ENCODE peak calls at places on chromosomes 16 and 17, in six cellular contexts. One of them, this sample, is unnamed.

GRCh38 chr16:55393976-55394375 is 70.0 kb downstream of the IRX6 start:
- DNase-seq in PC-9: no peak
- DNase-seq in adrenal gland: no peak
- DNase-seq in right lobe of liver: no peak
- DNase-seq in fibroblast of the aortic adventitia: no peak
- DNase-seq in GM20000: no peak
- DNase-seq in this sample: no peak

GRCh38 chr16:89546781-89547180 is 13.7 kb upstream of the RPL13 start:
- DNase-seq in GM20000: no peak
- DNase-seq in fibroblast of the aortic adventitia: no peak
- DNase-seq in right lobe of liver: no peak
- DNase-seq in PC-9: no peak
- DNase-seq in adrenal gland: no peak
- DNase-seq in this sample: no peak

GRCh38 chr17:76627510-76627909 is 16.0 kb downstream of the ST6GALNAC1 start:
- DNase-seq in PC-9: no peak
- DNase-seq in right lobe of liver: no peak
- DNase-seq in adrenal gland: no peak
- DNase-seq in fibroblast of the aortic adventitia: no peak
- DNase-seq in GM20000: no peak
- DNase-seq in this sample: no peak

GRCh38 chr16:58127033-58127556 is 2.1 kb downstream of the CFAP20 start:
- DNase-seq in GM20000: no peak
- DNase-seq in right lobe of liver: no peak
- DNase-seq in fibroblast of the aortic adventitia: peak
- DNase-seq in adrenal gland: no peak
- DNase-seq in PC-9: no peak
- DNase-seq in this sample: peak

GRCh38 chr16:75948441-75948840 is 222.2 kb upstream of the CPHXL start:
- DNase-seq in right lobe of liver: no peak
- DNase-seq in fibroblast of the aortic adventitia: no peak
- DNase-seq in GM20000: no peak
- DNase-seq in PC-9: no peak
- DNase-seq in adrenal gland: no peak
- DNase-seq in this sample: no peak

GRCh38 chr16:61295311-61295710 is 740.9 kb downstream of the CDH8 start:
- DNase-seq in right lobe of liver: no peak
- DNase-seq in GM20000: no peak
- DNase-seq in adrenal gland: no peak
- DNase-seq in fibroblast of the aortic adventitia: no peak
- DNase-seq in PC-9: no peak
- DNase-seq in this sample: no peak

GRCh38 chr16:70460737-70461261 is 6.4 kb downstream of the FCSK start:
- DNase-seq in fibroblast of the aortic adventitia: no peak
- DNase-seq in adrenal gland: no peak
- DNase-seq in right lobe of liver: no peak
- DNase-seq in PC-9: no peak
- DNase-seq in GM20000: no peak
- DNase-seq in this sample: no peak

GRCh38 chr16:53078247-53078646 is 23.5 kb downstream of the CHD9 start:
- DNase-seq in GM20000: no peak
- DNase-seq in fibroblast of the aortic adventitia: no peak
- DNase-seq in PC-9: no peak
- DNase-seq in right lobe of liver: no peak
- DNase-seq in adrenal gland: no peak
- DNase-seq in this sample: no peak

GRCh38 chr17:18176152-18176551 is 7.5 kb upstream of the ALKBH5 start:
- DNase-seq in GM20000: no peak
- DNase-seq in right lobe of liver: no peak
- DNase-seq in fibroblast of the aortic adventitia: no peak
- DNase-seq in PC-9: no peak
- DNase-seq in adrenal gland: no peak
- DNase-seq in this sample: peak

GRCh38 chr17:29619251-29619650 is 3.5 kb downstream of the CORO6 start:
- DNase-seq in PC-9: no peak
- DNase-seq in fibroblast of the aortic adventitia: peak
- DNase-seq in adrenal gland: no peak
- DNase-seq in GM20000: no peak
- DNase-seq in right lobe of liver: no peak
- DNase-seq in this sample: peak

DNA sequence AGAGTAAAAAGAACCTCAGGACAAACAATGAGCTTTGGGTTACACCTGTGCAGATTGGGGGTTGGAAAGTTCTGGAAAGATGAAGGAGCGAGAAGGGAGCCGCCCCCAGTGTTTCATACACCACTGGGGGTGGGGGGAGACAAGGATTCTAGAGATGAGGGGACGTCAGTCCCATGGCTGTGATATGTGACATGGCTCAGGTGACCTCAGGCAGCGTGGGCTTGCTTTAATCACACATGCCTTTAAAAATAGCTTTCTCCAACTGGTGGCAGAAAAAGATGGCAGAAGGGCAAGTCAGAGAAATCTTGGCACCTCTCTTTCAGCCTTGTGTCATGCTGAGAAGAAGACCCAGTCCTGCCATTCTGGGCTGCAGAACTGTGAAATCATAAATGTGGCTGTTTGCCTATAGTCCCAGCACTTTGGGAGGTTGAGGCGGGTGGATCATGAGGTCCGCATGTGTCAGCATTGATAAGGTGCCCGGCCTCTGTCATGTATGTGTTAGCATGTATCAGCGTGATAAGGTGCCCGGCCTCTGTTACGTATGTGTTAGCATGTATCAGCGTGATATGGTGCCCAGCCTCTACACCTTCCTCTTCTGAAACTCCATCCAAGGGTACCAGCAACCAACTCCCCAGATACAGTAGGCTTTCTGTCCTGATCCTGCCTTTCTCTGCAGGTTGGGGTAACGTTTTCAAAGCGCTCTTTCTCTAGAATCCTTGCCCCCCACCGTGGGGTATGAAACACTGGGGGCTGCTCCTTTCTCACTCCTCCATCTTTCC is 25.0 kb downstream of the WIPI1 start:
- DNase-seq in right lobe of liver: no peak
- DNase-seq in adrenal gland: no peak
- DNase-seq in PC-9: no peak
- DNase-seq in GM20000: no peak
- DNase-seq in fibroblast of the aortic adventitia: no peak
- DNase-seq in this sample: no peak
- TF ChIP-seq CTCF in right lobe of liver: no peak
- TF ChIP-seq CTCF in adrenal gland: no peak
- TF ChIP-seq CTCF in PC-9: no peak
- TF ChIP-seq CTCF in GM20000: no peak
- TF ChIP-seq CTCF in fibroblast of the aortic adventitia: no peak
- TF ChIP-seq CTCF in this sample: no peak

DNA sequence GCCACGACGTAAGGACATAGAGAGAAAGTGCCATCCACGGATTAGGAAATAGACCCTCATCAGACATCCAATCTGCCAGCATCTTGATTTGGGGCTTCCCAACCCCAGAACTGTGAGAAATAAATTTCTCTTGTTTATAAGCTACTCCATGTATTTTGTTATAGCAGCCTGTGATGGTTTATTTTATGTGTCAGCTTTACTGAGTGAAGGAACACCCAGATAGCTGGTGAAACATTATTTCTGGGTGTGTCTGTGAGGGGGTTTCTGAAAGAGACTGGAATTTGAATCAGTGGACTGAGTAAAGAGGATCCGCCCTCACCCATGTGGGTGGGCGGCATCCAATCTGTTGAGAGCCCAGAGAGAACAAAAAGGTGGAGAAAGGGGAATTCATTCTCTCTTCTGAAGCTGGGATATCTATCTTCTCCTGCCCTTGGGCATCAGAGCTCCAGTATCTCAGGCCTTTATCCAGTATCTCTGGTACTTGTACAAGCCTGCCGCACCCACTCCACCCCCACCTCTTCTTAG is 131.5 kb upstream of the ANKFN1 start:
- DNase-seq in fibroblast of the aortic adventitia: no peak
- DNase-seq in right lobe of liver: no peak
- DNase-seq in GM20000: no peak
- DNase-seq in adrenal gland: no peak
- DNase-seq in PC-9: no peak
- DNase-seq in this sample: no peak
- TF ChIP-seq CTCF in fibroblast of the aortic adventitia: no peak
- TF ChIP-seq CTCF in right lobe of liver: no peak
- TF ChIP-seq CTCF in GM20000: no peak
- TF ChIP-seq CTCF in adrenal gland: no peak
- TF ChIP-seq CTCF in PC-9: no peak
- TF ChIP-seq CTCF in this sample: no peak

GRCh38 chr16:1766701-1767100 is 4.6 kb downstream of the NME3 start:
- DNase-seq in right lobe of liver: no peak
- DNase-seq in GM20000: no peak
- DNase-seq in fibroblast of the aortic adventitia: no peak
- DNase-seq in adrenal gland: no peak
- DNase-seq in PC-9: no peak
- DNase-seq in this sample: no peak
- TF ChIP-seq CTCF in right lobe of liver: no peak
- TF ChIP-seq CTCF in GM20000: no peak
- TF ChIP-seq CTCF in fibroblast of the aortic adventitia: no peak
- TF ChIP-seq CTCF in adrenal gland: no peak
- TF ChIP-seq CTCF in PC-9: no peak
- TF ChIP-seq CTCF in this sample: no peak

DNA sequence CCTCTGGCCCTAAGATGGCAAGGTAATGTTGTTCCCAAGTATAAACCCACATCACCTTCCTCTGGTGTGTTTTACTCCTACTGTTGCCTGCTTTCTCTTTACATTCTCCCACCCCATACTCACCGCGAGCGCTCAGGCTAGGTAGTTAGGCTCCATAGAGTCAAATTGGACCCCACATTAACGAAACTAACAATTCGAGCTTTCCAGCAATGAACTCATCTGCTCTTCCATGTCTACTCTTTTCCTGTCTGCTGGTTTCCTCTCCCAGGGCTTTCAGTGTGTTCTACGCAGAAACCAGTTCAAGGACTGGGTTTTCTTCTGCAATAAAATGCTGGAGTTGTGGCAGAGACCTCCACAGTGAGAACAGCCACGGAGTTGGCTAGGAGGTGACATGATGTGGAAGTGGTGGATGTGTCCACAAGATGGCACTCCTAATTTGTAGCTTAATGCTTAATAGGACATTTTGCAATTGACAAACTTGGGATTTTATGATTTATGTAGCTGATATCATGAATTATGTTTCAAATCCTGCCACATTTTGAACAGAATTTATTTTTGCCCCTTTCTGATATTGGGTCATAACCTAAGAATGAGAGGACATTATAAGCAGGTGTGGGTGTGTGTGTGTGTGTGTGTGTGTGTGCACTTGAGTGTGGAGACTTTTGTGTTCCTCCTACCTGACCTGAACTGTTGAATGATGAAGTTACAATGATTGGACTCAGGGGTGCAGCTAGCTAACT is 2.2 kb upstream of the UQCRC2 start:
- DNase-seq in fibroblast of the aortic adventitia: peak
- DNase-seq in PC-9: peak
- DNase-seq in adrenal gland: no peak
- DNase-seq in GM20000: peak
- DNase-seq in right lobe of liver: no peak
- DNase-seq in this sample: peak
- TF ChIP-seq CTCF in fibroblast of the aortic adventitia: peak
- TF ChIP-seq CTCF in PC-9: peak
- TF ChIP-seq CTCF in adrenal gland: peak
- TF ChIP-seq CTCF in GM20000: peak
- TF ChIP-seq CTCF in right lobe of liver: peak
- TF ChIP-seq CTCF in this sample: peak

DNA sequence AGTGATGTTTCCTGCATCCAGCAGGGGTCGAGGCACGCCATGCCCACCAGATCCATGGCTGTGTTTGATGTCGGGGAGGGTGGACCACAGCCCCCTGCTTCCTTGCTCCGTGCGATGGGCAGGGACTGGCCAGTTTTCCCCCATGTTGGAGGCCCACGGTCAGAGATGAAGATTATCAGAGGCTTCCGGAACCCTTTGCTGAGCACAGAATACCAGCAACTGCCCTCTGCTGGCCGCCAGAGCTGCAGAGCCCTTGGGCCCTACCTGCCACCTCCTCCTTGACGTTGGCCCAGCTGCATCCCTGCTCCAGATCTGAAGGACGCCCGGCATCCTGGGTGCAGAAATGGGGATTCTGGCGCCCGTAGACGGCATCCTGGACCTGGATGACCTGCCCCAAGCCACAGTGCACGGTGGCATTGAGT is 23.7 kb upstream of the BCO1 start:
- DNase-seq in right lobe of liver: peak
- DNase-seq in PC-9: peak
- DNase-seq in fibroblast of the aortic adventitia: peak
- DNase-seq in GM20000: no peak
- DNase-seq in adrenal gland: no peak
- DNase-seq in this sample: no peak
- TF ChIP-seq CTCF in right lobe of liver: peak
- TF ChIP-seq CTCF in PC-9: peak
- TF ChIP-seq CTCF in fibroblast of the aortic adventitia: peak
- TF ChIP-seq CTCF in GM20000: peak
- TF ChIP-seq CTCF in adrenal gland: no peak
- TF ChIP-seq CTCF in this sample: peak

DNA sequence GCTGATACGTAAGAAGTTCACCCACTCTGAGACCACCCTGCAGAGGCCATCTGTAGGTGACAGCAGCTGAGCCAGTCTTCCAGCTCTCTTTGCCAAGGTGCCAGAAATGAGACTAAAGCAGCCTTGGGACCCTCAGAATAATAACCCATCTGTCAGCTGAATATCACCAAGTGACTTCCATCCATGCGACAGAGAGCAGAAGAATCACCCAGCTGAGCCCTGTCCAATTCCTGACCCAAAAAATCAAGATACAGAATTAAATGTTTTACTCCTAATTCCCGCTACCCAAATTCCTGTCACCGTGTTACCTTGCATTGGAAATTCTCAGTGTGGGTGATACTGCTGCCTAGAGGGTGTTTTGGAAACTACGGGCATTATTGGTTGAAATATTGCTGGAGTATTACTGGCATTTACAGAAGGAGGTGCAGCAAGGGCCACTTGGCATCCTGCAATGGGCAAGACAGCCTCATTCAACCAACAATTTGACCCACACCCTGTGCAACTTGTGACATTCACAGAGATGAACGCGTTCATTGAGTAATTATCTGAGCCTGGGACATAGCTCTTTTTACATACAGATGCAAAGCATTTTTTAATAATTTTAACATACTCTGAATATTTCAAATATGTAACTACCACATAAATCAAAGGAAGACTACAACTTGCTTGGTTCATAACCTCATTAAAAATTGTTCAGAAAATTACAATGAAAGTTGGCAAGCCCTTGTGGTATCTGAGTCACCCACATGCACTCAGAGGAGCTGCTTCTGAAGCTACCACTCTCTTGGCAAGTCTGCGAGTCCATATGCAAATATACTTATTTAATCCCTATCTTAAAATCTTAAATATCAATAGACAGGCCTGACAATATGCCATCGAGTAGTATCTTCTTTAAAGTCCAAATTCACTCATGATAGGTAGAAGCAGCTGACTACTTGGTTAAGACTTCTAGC is 126.6 kb downstream of the C16orf95 start:
- DNase-seq in adrenal gland: no peak
- DNase-seq in GM20000: no peak
- DNase-seq in right lobe of liver: no peak
- DNase-seq in fibroblast of the aortic adventitia: peak
- DNase-seq in PC-9: no peak
- DNase-seq in this sample: no peak
- TF ChIP-seq CTCF in adrenal gland: no peak
- TF ChIP-seq CTCF in GM20000: no peak
- TF ChIP-seq CTCF in right lobe of liver: no peak
- TF ChIP-seq CTCF in fibroblast of the aortic adventitia: peak
- TF ChIP-seq CTCF in PC-9: peak
- TF ChIP-seq CTCF in this sample: no peak